ENCODE peak calls at places on chromosomes 5 and 9, in nine cellular contexts. T is H4, P is NCI-H446 treated with DMSO at 0.1 percent for 48 hours, Y is EH, O is heart right ventricle, D is MCF 10A, B is NCI-H1092 treated with DMSO at 0.1 percent for 48 hours, V is Ammon's horn, H is brain microvascular endothelial cell. C is an unnamed sample.

GRCh38 chr9:94150890-94151660 is 66.8 kb downstream of the PTPDC1 start:
- DNase-seq in D (no peak), P (no peak), O (no peak), Y (peak), T (no peak), V (no peak), H (no peak), B (no peak), C (no peak)

GRCh38 chr9:77952641-77953341 is 78.8 kb downstream of the GNAQ start:
- DNase-seq in P (peak), B (peak), Y (peak), T (no peak), V (no peak), D (peak), O (peak), H (peak), C (peak)

GRCh38 chr9:89885156-89885555 is 280.3 kb downstream of the GADD45G start:
- DNase-seq in T (no peak), D (no peak), H (no peak), V (no peak), O (no peak), P (no peak), B (no peak), Y (no peak), C (no peak)

GRCh38 chr5:132274050-132274869 is 16.8 kb downstream of the PDLIM4 start:
- DNase-seq in D (no peak), O (no peak), H (no peak), V (no peak), B (no peak), Y (no peak), T (no peak), P (no peak), C (no peak)

GRCh38 chr5:73136277-73136606 is 15.9 kb downstream of the TMEM171 start:
- DNase-seq in O (no peak), P (no peak), V (no peak), Y (no peak), T (no peak), H (no peak), D (no peak), B (no peak), C (no peak)

GRCh38 chr5:44089419-44090125 is 299.6 kb downstream of the FGF10 start:
- DNase-seq in O (peak), P (no peak), D (no peak), B (no peak), T (no peak), Y (no peak), V (no peak), H (no peak), C (no peak)

GRCh38 chr5:59685806-59686205 is 207.7 kb downstream of the PDE4D start:
- DNase-seq in V (peak), O (no peak), B (peak), Y (no peak), T (no peak), H (no peak), P (peak), D (no peak), C (peak)

GRCh38 chr5:116370149-116370548 is 204.5 kb downstream of the SEMA6A start:
- DNase-seq in H (no peak), B (no peak), V (no peak), T (no peak), D (no peak), Y (no peak), O (no peak), P (no peak), C (no peak)

GRCh38 chr9:8259028-8259427 is 459.4 kb upstream of the DMAC1 start:
- DNase-seq in T (no peak), Y (no peak), O (no peak), P (no peak), B (no peak), H (no peak), D (no peak), V (no peak), C (no peak)

GRCh38 chr9:35518212-35518917 is 28.5 kb downstream of the RUSC2 start:
- DNase-seq in H (peak), Y (peak), B (no peak), P (no peak), V (no peak), D (peak), O (no peak), T (peak), C (no peak)

GRCh38 chr9:109953300-109953699 is 173.3 kb downstream of the PALM2AKAP2 start:
- DNase-seq in P (no peak), V (no peak), Y (no peak), H (no peak), O (no peak), T (no peak), D (no peak), B (no peak), C (no peak)

GRCh38 chr5:45402804-45403455 is 293.2 kb downstream of the HCN1 start:
- DNase-seq in T (no peak), O (no peak), Y (no peak), V (no peak), D (no peak), P (no peak), H (no peak), B (no peak), C (no peak)

GRCh38 chr5:160092960-160093701 is 26.1 kb downstream of the PWWP2A start:
- DNase-seq in V (no peak), O (no peak), D (no peak), Y (no peak), H (no peak), T (no peak), P (no peak), B (no peak), C (no peak)

GRCh38 chr9:18359335-18359734 is 114.6 kb upstream of the ADAMTSL1 start:
- DNase-seq in O (no peak), Y (peak), H (no peak), P (no peak), V (no peak), T (no peak), B (no peak), D (no peak), C (no peak)

GRCh38 chr5:101687630-101688029 is 608.5 kb downstream of the SLCO4C1 start:
- DNase-seq in P (no peak), Y (peak), T (no peak), H (no peak), V (no peak), D (peak), O (no peak), B (no peak), C (no peak)

GRCh38 chr5:17333755-17334154 is 116.3 kb downstream of the BASP1 start:
- DNase-seq in P (no peak), B (no peak), V (no peak), Y (no peak), T (no peak), D (no peak), H (no peak), O (no peak), C (no peak)

C was measured in DMS 273 treated with DMSO at 0.1 percent for 48 hours.